ENCODE peak calls at places on chromosomes 13 and 19, in six cellular contexts. N is heart left ventricle; L is hypothalamus; G is CD8-positive, alpha-beta memory T cell; P is GM23248; X is fibroblast of gingiva. R is an unnamed sample.

GRCh38 chr13:106078191-106078590 is 457.3 kb downstream of the EFNB2 start:
- DNase-seq in L (no peak), G (no peak), X (no peak), N (no peak), P (no peak), R (no peak)

GRCh38 chr19:36489920-36490415 is 607 bp upstream of the ZNF566 start:
- DNase-seq in X (peak; percentile 90), N (peak; percentile 86), P (peak; percentile 93), G (peak; percentile 84), L (no peak), R (peak; percentile 83)

GRCh38 chr19:31707206-31707605 is 358.0 kb upstream of the TSHZ3 start:
- DNase-seq in X (no peak), N (no peak), P (no peak), L (no peak), G (no peak), R (no peak)

GRCh38 chr13:54845351-54845965 is 1816.8 kb downstream of the OLFM4 start:
- DNase-seq in L (no peak), P (no peak), X (no peak), N (no peak), G (no peak), R (no peak)

GRCh38 chr13:51942189-51942588 is 69.1 kb downstream of the ATP7B start:
- DNase-seq in G (no peak), L (no peak), N (no peak), X (no peak), P (no peak), R (peak; percentile 86)

GRCh38 chr13:30847697-30848307 is 58.3 kb upstream of the MEDAG start:
- DNase-seq in P (peak; percentile 99), X (peak; percentile 99), N (no peak), L (no peak), G (no peak), R (peak; percentile 23)

GRCh38 chr13:104740616-104741222 is 1674.5 kb upstream of the SLC10A2 start:
- DNase-seq in X (no peak), P (no peak), L (no peak), G (no peak), N (no peak), R (no peak)

GRCh38 chr19:29690842-29691241 is 24.2 kb downstream of the C19orf12 start:
- DNase-seq in N (no peak), G (peak; percentile 72), P (peak; percentile 65), X (peak; percentile 39), L (no peak), R (no peak)

GRCh38 chr19:16661480-16662034 is 618 bp downstream of the TMEM38A start:
- DNase-seq in X (no peak), N (peak; percentile 72), P (peak; percentile 19), L (no peak), G (peak; percentile 52), R (no peak)

GRCh38 chr13:42107006-42107405 is 58.6 kb downstream of the DGKH start:
- DNase-seq in X (no peak), P (no peak), G (no peak), N (no peak), L (no peak), R (no peak)

GRCh38 chr13:24644051-24644450 is 36.2 kb upstream of the ATP12A start:
- DNase-seq in P (peak; percentile 24), G (no peak), N (no peak), L (no peak), X (peak; percentile 41), R (no peak)

GRCh38 chr13:73941752-73942151 is 192.5 kb downstream of the KLF12 start:
- DNase-seq in P (no peak), G (no peak), X (no peak), N (no peak), L (no peak), R (no peak)

R was measured in mucosa of gallbladder.